ENCODE peak calls at places on chromosomes 5 and 9, in six cellular contexts. M is H9, D is IMR-90, I is neuronal stem cell, K is mesenchymal stem cell, H is trophoblast cell. U is an unnamed sample.
A peak's percentile ranks its signal among the peaks of the same experiment; 100 is the strongest.

GRCh38 chr5:173920024-173920753 is 32.0 kb downstream of the CPEB4 start:
- DNase-seq in M (no peak), D (peak; percentile 16), I (peak; percentile 31), K (no peak), H (no peak), U (no peak)

GRCh38 chr9:131239307-131239975 is 36.9 kb downstream of the FAM78A start:
- DNase-seq in M (no peak), D (no peak), I (no peak), K (no peak), H (no peak), U (no peak)

GRCh38 chr9:135277219-135278201 is 190.0 kb downstream of the OLFM1 start:
- DNase-seq in M (no peak), D (no peak), I (no peak), K (no peak), H (no peak), U (no peak)

GRCh38 chr5:57537831-57538230 is 55.2 kb upstream of the ACTBL2 start:
- DNase-seq in M (no peak), D (no peak), I (no peak), K (no peak), H (no peak), U (no peak)

GRCh38 chr5:148623741-148624140 is 30.6 kb downstream of the HTR4 start:
- DNase-seq in M (no peak), D (no peak), I (no peak), K (no peak), H (no peak), U (no peak)

GRCh38 chr9:72864327-72864726 is 88.5 kb downstream of the ALDH1A1 start:
- DNase-seq in M (no peak), D (no peak), I (no peak), K (peak; percentile 20), H (no peak), U (no peak)

GRCh38 chr5:16152601-16153568 is 26.7 kb downstream of the MARCHF11 start:
- DNase-seq in M (no peak), D (no peak), I (no peak), K (no peak), H (no peak), U (no peak)

GRCh38 chr9:92196400-92196799 is 81.2 kb upstream of the SPTLC1 start:
- DNase-seq in M (no peak), D (no peak), I (no peak), K (no peak), H (no peak), U (no peak)

GRCh38 chr5:171308453-171309275 is at the start of gene TLX3:
- DNase-seq in M (peak; percentile 87), D (peak; percentile 23), I (no peak), K (peak; percentile 43), H (peak; percentile 57), U (peak; percentile 65)

GRCh38 chr5:53730938-53731337 is 170.5 kb downstream of the NDUFS4 start:
- DNase-seq in M (no peak), D (no peak), I (no peak), K (no peak), H (no peak), U (no peak)

GRCh38 chr5:157651623-157652376 is 438 bp downstream of the SOX30 start:
- DNase-seq in M (peak; percentile 85), D (no peak), I (peak; percentile 17), K (peak; percentile 6), H (peak; percentile 97), U (peak; percentile 55)

GRCh38 chr9:107105784-107106183 is 177.3 kb upstream of the RAD23B start:
- DNase-seq in M (no peak), D (no peak), I (no peak), K (no peak), H (no peak), U (no peak)

GRCh38 chr9:6052520-6052919 is 37.1 kb upstream of the RANBP6 start:
- DNase-seq in M (no peak), D (no peak), I (no peak), K (no peak), H (no peak), U (no peak)

GRCh38 chr5:1214936-1215220 is 10.3 kb upstream of the SLC6A18 start:
- DNase-seq in M (no peak), D (no peak), I (no peak), K (no peak), H (no peak), U (no peak)

GRCh38 chr9:130890869-130891698 is 5.5 kb downstream of the QRFP start:
- DNase-seq in M (no peak), D (no peak), I (no peak), K (no peak), H (no peak), U (no peak)

GRCh38 chr9:16782490-16782889 is 88.0 kb downstream of the BNC2 start:
- DNase-seq in M (no peak), D (no peak), I (no peak), K (no peak), H (no peak), U (no peak)

GRCh38 chr9:94140791-94141790 is 56.8 kb downstream of the PTPDC1 start:
- DNase-seq in M (no peak), D (no peak), I (no peak), K (no peak), H (peak; percentile 42), U (no peak)

GRCh38 chr5:176541338-176542134 is 4.3 kb upstream of the RNF44 start:
- DNase-seq in M (peak; percentile 91), D (no peak), I (no peak), K (peak; percentile 34), H (no peak), U (peak; percentile 81)

GRCh38 chr5:115349001-115349817 is 52.8 kb upstream of the CCDC112 start:
- DNase-seq in M (no peak), D (peak; percentile 90), I (no peak), K (peak; percentile 89), H (no peak), U (no peak)

GRCh38 chr5:541888-542692 is 17.8 kb upstream of the SLC9A3 start:
- DNase-seq in M (no peak), D (no peak), I (no peak), K (no peak), H (no peak), U (no peak)

GRCh38 chr5:62208218-62208852 is 97.7 kb upstream of the KIF2A start:
- DNase-seq in M (no peak), D (no peak), I (no peak), K (no peak), H (no peak), U (no peak)

GRCh38 chr5:181120761-181121160 is 10.2 kb downstream of the OR2V1 start:
- DNase-seq in M (no peak), D (no peak), I (no peak), K (no peak), H (no peak), U (no peak)

GRCh38 chr9:37908698-37909186 is 4.8 kb upstream of the SLC25A51 start:
- DNase-seq in M (no peak), D (peak; percentile 42), I (no peak), K (peak; percentile 60), H (peak; percentile 87), U (no peak)

GRCh38 chr9:128091144-128091543 is 23.1 kb downstream of the SLC25A25 start:
- DNase-seq in M (peak; percentile 91), D (peak; percentile 91), I (no peak), K (no peak), H (no peak), U (peak; percentile 82)

GRCh38 chr9:29906065-29906464 is 2332.8 kb upstream of the C9orf72 start:
- DNase-seq in M (no peak), D (no peak), I (no peak), K (no peak), H (no peak), U (no peak)

DNA sequence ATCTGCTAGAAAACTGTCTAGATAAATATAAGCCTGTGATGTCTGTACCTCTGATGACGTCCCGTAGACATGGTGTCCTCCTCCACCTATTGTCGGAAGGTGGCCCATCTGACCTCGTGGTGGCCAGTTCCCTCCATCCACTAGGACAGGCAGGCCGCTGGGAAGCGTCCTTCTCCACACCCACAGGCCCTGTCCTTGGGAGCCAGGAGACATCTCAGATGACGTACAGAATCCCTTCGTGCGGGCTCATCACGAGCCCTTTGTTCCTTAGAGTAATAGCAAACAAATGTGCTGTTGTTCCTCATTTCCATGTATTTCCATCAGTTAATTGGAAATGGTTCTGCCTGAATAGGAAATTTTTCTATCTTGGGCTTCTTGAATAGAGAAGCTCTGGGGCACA is 38.3 kb upstream of the TENT4A start:
- DNase-seq in M (no peak), D (no peak), I (no peak), K (no peak), H (no peak), U (no peak)
- H4K91ac ChIP-seq in M (no peak overlapping the region), D (no peak overlapping the region), I (no peak overlapping the region), K (no peak overlapping the region), H (no peak overlapping the region), U (no peak overlapping the region)

DNA sequence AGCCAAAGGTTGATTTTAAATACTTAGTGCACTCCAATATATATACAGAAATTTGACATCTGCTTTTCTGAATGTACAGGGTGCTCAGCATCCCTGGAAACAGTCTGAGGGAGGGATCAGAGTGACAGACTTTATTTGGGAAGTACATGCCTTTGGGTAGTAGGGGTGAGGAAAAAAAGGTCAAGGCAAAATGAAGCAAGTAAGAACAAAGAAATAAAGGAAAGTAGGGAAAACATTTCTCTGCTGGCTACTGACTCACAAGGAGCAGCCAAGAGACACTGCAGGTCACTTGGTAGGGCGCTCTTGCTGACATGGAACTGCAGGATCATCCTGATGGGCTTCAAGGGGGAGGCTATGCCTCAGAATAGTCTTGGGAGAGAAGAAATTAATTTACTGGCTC is 380.9 kb downstream of the RAB3C start:
- DNase-seq in M (no peak), D (no peak), I (no peak), K (no peak), H (no peak), U (no peak)
- H4K91ac ChIP-seq in M (no peak overlapping the region), D (no peak overlapping the region), I (no peak overlapping the region), K (no peak overlapping the region), H (no peak overlapping the region), U (no peak overlapping the region)

DNA sequence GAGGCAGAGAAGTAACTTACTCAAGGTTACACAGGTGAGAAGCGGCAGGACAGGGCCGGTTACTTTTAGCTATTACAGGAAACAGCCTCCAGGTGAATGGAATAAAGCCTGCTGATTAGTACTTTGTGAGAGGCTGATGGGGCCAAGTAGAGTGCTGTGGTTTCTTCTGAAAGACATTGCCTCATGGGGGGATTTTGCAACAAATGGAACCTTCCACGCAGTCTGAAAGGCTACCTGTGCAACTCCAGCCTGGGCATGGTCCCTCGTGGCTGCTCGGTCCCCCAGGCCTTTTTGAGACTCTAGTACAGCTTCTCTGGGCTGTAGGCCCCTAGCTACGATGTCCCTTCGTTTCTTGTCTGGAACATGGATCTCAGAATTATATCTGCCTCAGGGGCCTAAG is 2.0 kb downstream of the TMEM268 start:
- DNase-seq in M (no peak), D (no peak), I (no peak), K (no peak), H (no peak), U (no peak)
- H4K91ac ChIP-seq in M (no peak overlapping the region), D (no peak overlapping the region), I (no peak overlapping the region), K (no peak overlapping the region), H (no peak overlapping the region), U (no peak overlapping the region)

GRCh38 chr5:74013222-74013621 is 387.2 kb downstream of the ARHGEF28 start:
- DNase-seq in M (no peak), D (no peak), I (no peak), K (no peak), H (no peak), U (no peak)

GRCh38 chr5:74007193-74007592 is 381.2 kb downstream of the ARHGEF28 start:
- DNase-seq in M (no peak), D (no peak), I (no peak), K (no peak), H (no peak), U (no peak)

GRCh38 chr5:74009502-74009901 is 383.5 kb downstream of the ARHGEF28 start:
- DNase-seq in M (no peak), D (peak; percentile 47), I (no peak), K (peak; percentile 21), H (no peak), U (no peak)
- H4K91ac ChIP-seq in M (no peak overlapping the region), D (no peak overlapping the region), I (no peak overlapping the region), K (no peak overlapping the region), H (no peak overlapping the region), U (no peak overlapping the region)

GRCh38 chr5:68306361-68307014 is 90.9 kb downstream of the PIK3R1 start:
- DNase-seq in M (no peak), D (no peak), I (no peak), K (no peak), H (no peak), U (no peak)
- H4K91ac ChIP-seq in M (no peak overlapping the region), D (no peak overlapping the region), I (no peak overlapping the region), K (no peak overlapping the region), H (peak overlapping the region; percentile 41), U (no peak overlapping the region)

U was measured in H1.